ENCODE peak calls at places on chromosome 21, in five cellular contexts. One of them, this sample, is unnamed.
A peak's percentile ranks its signal among the peaks of the same experiment; 100 is the strongest.

GRCh38 chr21:21624674-21625073 is 626.5 kb downstream of the NCAM2 start:
- DNase-seq in GM23248: peak; percentile 45
- DNase-seq in astrocyte: peak; percentile 87
- DNase-seq in NT2/D1: no peak
- DNase-seq in K562: no peak
- DNase-seq in this sample: no peak

GRCh38 chr21:14889080-14889805 is 175.6 kb downstream of the NRIP1 start:
- DNase-seq in K562: no peak
- DNase-seq in astrocyte: peak; percentile 79
- DNase-seq in NT2/D1: no peak
- DNase-seq in GM23248: peak; percentile 44
- DNase-seq in this sample: peak; percentile 44

GRCh38 chr21:32370971-32371766 is 21.6 kb downstream of the URB1 start:
- DNase-seq in K562: no peak
- DNase-seq in astrocyte: no peak
- DNase-seq in GM23248: peak; percentile 6
- DNase-seq in NT2/D1: no peak
- DNase-seq in this sample: no peak

GRCh38 chr21:15301014-15301413 is 236.2 kb upstream of the NRIP1 start:
- DNase-seq in K562: peak; percentile 13
- DNase-seq in astrocyte: peak; percentile 77
- DNase-seq in NT2/D1: no peak
- DNase-seq in GM23248: peak; percentile 10
- DNase-seq in this sample: no peak

GRCh38 chr21:27526451-27526850 is 559.6 kb upstream of the ADAMTS5 start:
- DNase-seq in NT2/D1: no peak
- DNase-seq in K562: no peak
- DNase-seq in GM23248: no peak
- DNase-seq in astrocyte: no peak
- DNase-seq in this sample: no peak

GRCh38 chr21:40386301-40386911 is 460.6 kb downstream of the DSCAM start:
- DNase-seq in GM23248: peak; percentile 12
- DNase-seq in K562: peak; percentile 36
- DNase-seq in astrocyte: peak; percentile 4
- DNase-seq in NT2/D1: peak; percentile 70
- DNase-seq in this sample: peak; percentile 37

GRCh38 chr21:17796503-17796902 is 22.7 kb downstream of the C21orf91 start:
- DNase-seq in GM23248: no peak
- DNase-seq in astrocyte: no peak
- DNase-seq in K562: no peak
- DNase-seq in NT2/D1: no peak
- DNase-seq in this sample: no peak

GRCh38 chr21:17527240-17527639 is 14.4 kb downstream of the CXADR start:
- DNase-seq in astrocyte: peak; percentile 87
- DNase-seq in NT2/D1: no peak
- DNase-seq in GM23248: peak; percentile 33
- DNase-seq in K562: no peak
- DNase-seq in this sample: no peak

GRCh38 chr21:15495965-15496364 is 233.8 kb upstream of the USP25 start:
- DNase-seq in K562: no peak
- DNase-seq in NT2/D1: no peak
- DNase-seq in astrocyte: peak; percentile 8
- DNase-seq in GM23248: peak; percentile 48
- DNase-seq in this sample: no peak

GRCh38 chr21:43918385-43918947 is 53.4 kb downstream of the AGPAT3 start:
- DNase-seq in astrocyte: no peak
- DNase-seq in K562: no peak
- DNase-seq in NT2/D1: no peak
- DNase-seq in GM23248: no peak
- DNase-seq in this sample: no peak

GRCh38 chr21:31520506-31521163 is 138.9 kb upstream of the SOD1 start:
- DNase-seq in astrocyte: peak; percentile 77
- DNase-seq in GM23248: no peak
- DNase-seq in K562: no peak
- DNase-seq in NT2/D1: no peak
- DNase-seq in this sample: no peak

DNA sequence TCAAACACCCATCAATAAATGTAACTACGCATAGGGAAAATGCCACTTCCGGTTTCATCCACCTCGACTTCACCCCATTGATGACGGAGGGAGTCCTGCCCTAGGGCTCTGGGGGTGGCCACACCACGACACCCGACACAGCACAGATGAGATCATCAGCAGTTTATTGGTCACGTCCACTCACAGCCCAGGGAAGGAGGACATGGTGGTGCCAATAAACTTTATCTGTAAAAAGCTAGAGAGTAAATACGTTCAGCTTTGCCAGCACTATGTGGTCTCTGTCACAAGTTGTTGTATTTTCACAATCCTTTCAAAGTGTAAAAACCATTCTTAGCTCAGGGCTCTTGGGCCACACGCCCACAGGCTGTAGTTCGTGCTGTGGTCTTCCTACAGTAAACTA is 16.3 kb downstream of the SETD4 start:
- DNase-seq in K562: no peak
- DNase-seq in GM23248: no peak
- DNase-seq in astrocyte: no peak
- DNase-seq in NT2/D1: no peak
- DNase-seq in this sample: no peak
- H3K36me3 ChIP-seq in K562: peaks cover 86% of the 10 kb centered on the region
- H3K36me3 ChIP-seq in GM23248: peaks cover 44% of the 10 kb centered on the region
- H3K36me3 ChIP-seq in astrocyte: peaks cover 31% of the 10 kb centered on the region
- H3K36me3 ChIP-seq in NT2/D1: peaks cover 92% of the 10 kb centered on the region
- H3K36me3 ChIP-seq in this sample: no peaks in the 10 kb centered on the region

DNA sequence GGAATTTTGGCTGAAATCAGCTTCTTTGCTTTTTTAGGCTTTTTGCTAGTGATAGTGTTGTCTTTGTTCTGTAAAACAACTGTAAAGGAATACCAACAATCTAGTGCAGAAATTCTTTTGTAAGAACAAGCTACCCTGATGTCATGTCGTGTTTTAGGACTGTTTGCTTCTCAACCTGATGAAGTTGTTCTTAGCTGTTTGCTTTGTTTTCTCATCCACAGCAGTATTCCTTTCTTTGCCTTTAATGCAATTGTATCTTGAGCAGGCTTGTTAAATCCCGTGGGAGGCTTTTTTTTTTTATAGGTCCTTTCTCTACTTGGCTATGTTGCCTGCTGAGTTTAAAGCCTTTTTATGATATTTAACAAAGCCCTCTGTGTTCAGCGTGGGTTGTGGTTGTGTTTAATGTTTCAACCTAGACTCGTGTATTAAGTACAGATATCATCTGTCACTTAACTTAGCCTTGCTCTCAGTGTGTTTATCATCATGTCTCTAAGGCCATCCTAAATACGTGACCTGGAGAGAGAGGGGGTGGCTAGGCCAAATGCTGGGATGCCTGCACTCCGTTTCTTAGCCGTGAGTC is 31.6 kb downstream of the ADARB1 start:
- DNase-seq in astrocyte: no peak
- DNase-seq in K562: no peak
- DNase-seq in GM23248: no peak
- DNase-seq in NT2/D1: no peak
- DNase-seq in this sample: no peak
- H3K4me1 ChIP-seq in astrocyte: peaks cover 11% of the 10 kb centered on the region
- H3K4me1 ChIP-seq in K562: peaks cover 13% of the 10 kb centered on the region
- H3K4me1 ChIP-seq in GM23248: peaks cover 25% of the 10 kb centered on the region
- H3K4me1 ChIP-seq in NT2/D1: no peaks in the 10 kb centered on the region
- H3K4me1 ChIP-seq in this sample: peaks cover 13% of the 10 kb centered on the region

DNA sequence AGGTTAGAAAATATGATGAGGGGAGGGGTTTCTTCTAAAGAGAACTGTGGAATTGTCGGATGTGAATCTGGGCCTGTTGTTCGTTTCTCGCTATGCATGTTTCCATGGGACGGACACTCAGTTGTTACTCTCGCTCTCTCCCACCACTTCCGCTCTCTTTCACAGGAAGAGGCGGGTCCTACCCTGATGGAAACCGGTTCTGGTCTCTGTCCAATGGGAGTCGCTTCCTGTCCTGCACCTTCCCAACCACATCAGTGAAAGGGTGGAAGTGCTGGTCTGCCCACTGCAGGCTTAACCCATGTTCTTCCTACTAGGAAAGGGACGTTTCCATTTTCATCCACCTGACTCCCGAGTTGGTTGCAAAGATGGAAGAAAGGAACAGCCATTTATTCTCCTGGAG is 119.4 kb downstream of the KCNJ15 start:
- DNase-seq in NT2/D1: no peak
- DNase-seq in GM23248: no peak
- DNase-seq in K562: no peak
- DNase-seq in astrocyte: no peak
- DNase-seq in this sample: no peak
- H3K9ac ChIP-seq in NT2/D1: no peak overlapping the region
- H3K9ac ChIP-seq in GM23248: no peak overlapping the region
- H3K9ac ChIP-seq in K562: no peak overlapping the region
- H3K9ac ChIP-seq in astrocyte: no peak overlapping the region
- H3K9ac ChIP-seq in this sample: no peak overlapping the region

DNA sequence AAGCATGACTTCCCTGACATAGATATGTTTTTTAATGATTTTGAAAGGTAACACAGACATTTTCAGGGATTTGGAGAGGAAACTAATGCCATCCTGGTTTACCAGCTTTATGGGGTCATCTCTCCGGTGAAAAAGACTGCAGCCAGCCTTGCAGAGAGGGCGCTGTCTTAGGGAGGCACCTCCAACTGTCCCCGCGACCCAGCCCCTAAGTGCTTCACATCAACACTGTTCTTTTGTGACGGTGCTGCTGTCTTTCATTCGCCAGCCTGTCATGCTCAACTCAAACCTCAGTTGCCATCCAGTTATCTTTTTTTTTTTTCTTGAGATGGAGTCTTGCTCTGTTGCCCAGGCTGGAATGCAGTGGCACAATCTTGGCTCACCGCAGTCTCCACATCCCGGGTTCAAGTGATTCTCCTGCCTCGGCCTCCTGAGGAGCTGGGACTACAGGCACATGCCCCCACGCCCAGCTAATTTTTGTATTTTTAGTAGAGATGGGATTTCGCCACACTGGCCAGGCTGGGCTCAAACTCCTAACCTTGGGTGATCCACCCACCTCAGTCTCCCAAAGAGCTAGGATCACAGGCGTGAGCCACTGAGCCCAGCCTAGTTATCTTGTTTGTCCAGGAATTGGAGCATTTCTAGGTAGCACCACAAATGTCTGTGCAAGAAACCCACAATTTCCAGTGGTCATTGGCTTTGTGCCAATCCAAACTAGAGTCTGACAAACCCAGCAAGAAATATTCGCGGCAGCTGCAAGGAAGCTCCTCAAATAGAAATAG is 24.1 kb downstream of the PDE9A start:
- DNase-seq in NT2/D1: no peak
- DNase-seq in K562: no peak
- DNase-seq in astrocyte: peak; percentile 87
- DNase-seq in GM23248: no peak
- DNase-seq in this sample: no peak
- H3K36me3 ChIP-seq in NT2/D1: peaks cover 38% of the 10 kb centered on the region
- H3K36me3 ChIP-seq in K562: no peaks in the 10 kb centered on the region
- H3K36me3 ChIP-seq in astrocyte: no peaks in the 10 kb centered on the region
- H3K36me3 ChIP-seq in GM23248: no peaks in the 10 kb centered on the region
- H3K36me3 ChIP-seq in this sample: no peaks in the 10 kb centered on the region

This sample was measured in colonic mucosa.